ENCODE peak calls at places on chromosomes 13 and 19, in four cellular contexts. F is A549, Y is WTC11, K is K562. B is an unnamed sample.

GRCh38 chr19:18317998-18318800 is 4.7 kb downstream of the LSM4 start:
- DNase-seq in F (no peak), Y (no peak), K (peak; percentile 51), B (peak; percentile 54)

GRCh38 chr19:5595129-5595528 is 27.4 kb upstream of the TINCR start:
- DNase-seq in F (no peak), Y (no peak), K (no peak), B (no peak)

GRCh38 chr13:105513448-105513847 is 1022.0 kb downstream of the EFNB2 start:
- DNase-seq in F (no peak), Y (no peak), K (no peak), B (no peak)

GRCh38 chr19:49862411-49863253 is 4.7 kb downstream of the PNKP start:
- DNase-seq in F (no peak), Y (peak; percentile 83), K (peak; percentile 55), B (peak; percentile 31)

GRCh38 chr13:40609972-40610726 is 56.3 kb downstream of the FOXO1 start:
- DNase-seq in F (no peak), Y (no peak), K (no peak), B (no peak)

GRCh38 chr13:93227280-93227905 is 786 bp downstream of the GPC6 start:
- DNase-seq in F (peak; percentile 41), Y (peak; percentile 56), K (peak; percentile 43), B (peak; percentile 28)

GRCh38 chr13:112740502-112741131 is 50.8 kb downstream of the ATP11A start:
- DNase-seq in F (no peak), Y (no peak), K (peak; percentile 37), B (no peak)

GRCh38 chr13:43390101-43390500 is 366.7 kb downstream of the DNAJC15 start:
- DNase-seq in F (no peak), Y (no peak), K (no peak), B (no peak)

GRCh38 chr13:44271031-44271433 is 102.6 kb upstream of the SERP2 start:
- DNase-seq in F (peak; percentile 49), Y (no peak), K (no peak), B (no peak)

GRCh38 chr13:44218501-44219240 is 155.0 kb upstream of the SERP2 start:
- DNase-seq in F (no peak), Y (no peak), K (no peak), B (no peak)

GRCh38 chr13:36807616-36808015 is 11.4 kb upstream of the RFXAP start:
- DNase-seq in F (no peak), Y (no peak), K (no peak), B (no peak)

GRCh38 chr13:35712907-35713685 is 236.6 kb upstream of the MAB21L1 start:
- DNase-seq in F (no peak), Y (no peak), K (no peak), B (no peak)

GRCh38 chr19:44694184-44694579 is 4.8 kb upstream of the CEACAM16 start:
- DNase-seq in F (no peak), Y (no peak), K (peak; percentile 44), B (no peak)

GRCh38 chr19:10390652-10391286 is 10.4 kb upstream of the TYK2 start:
- DNase-seq in F (peak; percentile 78), Y (peak; percentile 87), K (peak; percentile 66), B (peak; percentile 64)

GRCh38 chr19:10604460-10604980 is 17.4 kb upstream of the AP1M2 start:
- DNase-seq in F (no peak), Y (no peak), K (no peak), B (no peak)

GRCh38 chr19:34480971-34481821 is at the start of gene WTIP:
- DNase-seq in F (peak; percentile 92), Y (peak; percentile 87), K (no peak), B (peak; percentile 62)

GRCh38 chr13:113147206-113147605 is 11.2 kb upstream of the PROZ start:
- DNase-seq in F (no peak), Y (no peak), K (no peak), B (no peak)

GRCh38 chr13:29260684-29261083 is 334.8 kb downstream of the SLC7A1 start:
- DNase-seq in F (no peak), Y (no peak), K (no peak), B (no peak)

GRCh38 chr13:107329991-107330390 is 762.1 kb upstream of the ARGLU1 start:
- DNase-seq in F (no peak), Y (no peak), K (no peak), B (no peak)

GRCh38 chr13:113123226-113124150 is 889 bp downstream of the F10 start:
- DNase-seq in F (no peak), Y (peak; percentile 53), K (peak; percentile 58), B (peak; percentile 52)

GRCh38 chr19:48502720-48503018 is 9.0 kb downstream of the LMTK3 start:
- DNase-seq in F (no peak), Y (no peak), K (no peak), B (no peak)

GRCh38 chr19:7818806-7819205 is 11.2 kb upstream of the EVI5L start:
- DNase-seq in F (no peak), Y (no peak), K (no peak), B (no peak)

GRCh38 chr19:7822910-7823515 is 7.0 kb upstream of the EVI5L start:
- DNase-seq in F (no peak), Y (no peak), K (no peak), B (no peak)

GRCh38 chr19:7820588-7820987 is 9.4 kb upstream of the EVI5L start:
- DNase-seq in F (no peak), Y (no peak), K (no peak), B (no peak)

GRCh38 chr19:7819337-7819736 is 10.7 kb upstream of the EVI5L start:
- DNase-seq in F (no peak), Y (no peak), K (no peak), B (no peak)

GRCh38 chr19:7823902-7824301 is 6.1 kb upstream of the EVI5L start:
- DNase-seq in F (no peak), Y (no peak), K (no peak), B (no peak)
- TF ChIP-seq NR3C1 in F (no peak), Y (no peak), K (no peak), B (no peak)

GRCh38 chr19:1113278-1113985 is 9.6 kb downstream of the GPX4 start:
- DNase-seq in F (peak; percentile 91), Y (peak; percentile 98), K (peak; percentile 97), B (peak; percentile 89)
- TF ChIP-seq NR3C1 in F (no peak), Y (no peak), K (no peak), B (no peak)

DNA sequence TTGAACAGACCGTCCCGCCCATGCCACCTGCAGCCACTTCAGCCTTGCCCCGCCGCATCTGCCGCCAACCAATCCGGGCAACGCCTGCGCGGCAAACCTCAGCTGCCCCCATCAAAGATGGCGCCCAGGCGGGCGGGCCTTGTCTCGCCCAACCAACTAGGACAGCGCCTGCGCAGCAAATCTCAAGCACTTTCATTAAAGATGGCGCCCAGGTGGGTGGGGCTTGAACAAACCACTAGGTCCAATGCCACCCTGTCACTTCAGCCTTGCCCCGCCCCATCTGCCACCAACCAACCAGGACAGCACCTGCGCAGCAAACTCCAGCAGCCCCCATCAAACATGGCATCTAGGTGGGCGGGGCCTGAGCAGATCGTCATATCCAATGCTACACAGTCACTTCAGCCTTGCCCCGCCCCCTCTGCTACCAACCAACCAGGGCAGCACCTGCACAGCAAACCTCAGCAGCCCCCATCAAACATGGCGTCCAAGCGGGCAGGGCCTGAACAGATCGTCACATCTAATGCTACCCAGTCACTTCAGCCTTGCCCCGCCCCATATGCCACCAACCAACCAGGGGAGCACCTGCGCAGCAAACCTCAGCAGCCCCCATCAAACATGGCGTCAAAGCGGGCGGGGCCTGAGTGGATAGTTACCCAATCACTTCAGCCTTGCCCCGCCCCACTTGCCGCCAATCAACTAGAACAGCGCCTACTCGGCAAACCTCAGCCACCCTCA is 1.4 kb downstream of the PEG3 start:
- DNase-seq in F (peak; percentile 11), Y (no peak), K (no peak), B (peak; percentile 97)
- TF ChIP-seq NR3C1 in F (no peak), Y (no peak), K (no peak), B (no peak)

GRCh38 chr13:26348966-26349365 is 95.0 kb downstream of the CDK8 start:
- DNase-seq in F (no peak), Y (no peak), K (peak; percentile 9), B (peak; percentile 5)
- TF ChIP-seq NR3C1 in F (no peak), Y (no peak), K (no peak), B (no peak)

DNA sequence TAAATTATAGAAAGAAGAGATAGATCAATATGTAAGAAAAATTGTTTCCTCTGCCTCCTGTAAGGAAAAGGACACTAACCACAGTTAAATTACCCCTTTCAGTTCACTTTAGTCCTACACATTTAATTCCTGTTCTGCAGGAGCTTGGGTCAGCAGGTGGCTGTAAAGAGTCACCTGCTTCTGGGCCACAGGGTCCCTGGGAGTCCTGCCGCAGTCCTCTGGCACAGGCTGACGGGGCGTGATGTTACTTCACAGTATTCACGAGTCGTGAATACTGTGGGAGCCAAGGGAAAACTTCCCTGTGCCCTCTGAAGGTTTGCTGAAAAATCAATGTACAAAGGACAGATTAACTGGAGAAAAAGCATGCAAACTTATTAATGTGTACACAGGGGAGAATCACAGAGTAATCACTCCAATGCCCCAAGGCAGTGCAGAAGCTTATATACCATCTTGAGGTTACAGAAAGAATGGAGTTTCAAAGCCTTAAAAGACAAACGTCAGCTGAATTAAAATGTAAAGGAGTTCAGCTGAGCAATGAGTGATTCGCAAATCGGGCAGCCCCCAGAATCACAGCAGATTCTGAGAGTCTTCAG is 125.8 kb upstream of the TMTC4 start:
- DNase-seq in F (no peak), Y (no peak), K (no peak), B (no peak)
- TF ChIP-seq NR3C1 in F (no peak), Y (no peak), K (no peak), B (no peak)

DNA sequence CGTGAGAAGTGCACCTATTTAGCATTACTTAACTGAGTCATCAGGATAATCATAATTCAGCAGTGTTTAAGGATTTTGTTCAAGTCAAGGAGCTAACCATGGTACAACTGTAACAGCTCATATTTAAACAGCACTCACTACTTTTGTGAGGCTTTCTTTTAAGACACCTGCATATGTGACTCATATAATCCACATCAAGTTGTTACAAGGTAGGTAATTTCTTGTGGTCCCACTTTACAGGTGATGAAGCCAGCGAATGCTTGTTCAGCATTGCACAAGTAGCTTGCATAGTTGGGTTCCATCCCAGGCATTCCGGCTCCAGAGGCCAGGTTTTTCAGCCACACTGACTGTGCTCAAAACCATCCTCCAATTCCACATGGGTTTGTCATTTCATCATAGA is 569.2 kb downstream of the MYO16 start:
- DNase-seq in F (no peak), Y (no peak), K (no peak), B (no peak)
- TF ChIP-seq NR3C1 in F (no peak), Y (no peak), K (no peak), B (no peak)

B was measured in HepG2.